ENCODE peak calls at places on chromosomes 16 and 17, in nine cellular contexts. K is ovary; D is GM18507; V is naive B cell; L is T-cell; W is iPS-NIHi11; N is stimulated activated CD8-positive, alpha-beta memory T cell treated with anti-CD3 and anti-CD28 coated beads, Interleukin-7, amount 100 ng/mL, for 24 hours; T is body of pancreas; F is fibroblast of villous mesenchyme. S is an unnamed sample.

GRCh38 chr17:32596666-32597065 is 109.9 kb downstream of the CDK5R1 start:
- DNase-seq in K (no peak), D (peak), V (no peak), L (no peak), W (no peak), N (no peak), T (no peak), F (no peak), S (no peak)

GRCh38 chr16:11208916-11209665 is 46.9 kb downstream of the SOCS1 start:
- DNase-seq in K (no peak), D (no peak), V (no peak), L (no peak), W (no peak), N (no peak), T (no peak), F (no peak), S (no peak)

GRCh38 chr16:23975293-23975692 is 139.5 kb downstream of the PRKCB start:
- DNase-seq in K (no peak), D (no peak), V (no peak), L (no peak), W (no peak), N (no peak), T (no peak), F (no peak), S (no peak)

GRCh38 chr17:58388302-58389190 is 28.8 kb downstream of the RNF43 start:
- DNase-seq in K (no peak), D (no peak), V (no peak), L (no peak), W (no peak), N (no peak), T (no peak), F (no peak), S (no peak)

GRCh38 chr17:22286337-22287041 is 594.2 kb downstream of the KCNJ18 start:
- DNase-seq in K (no peak), D (no peak), V (no peak), L (no peak), W (no peak), N (no peak), T (no peak), F (no peak), S (no peak)

GRCh38 chr16:52785653-52786052 is 238.7 kb upstream of the TOX3 start:
- DNase-seq in K (no peak), D (no peak), V (no peak), L (no peak), W (no peak), N (no peak), T (no peak), F (no peak), S (no peak)

GRCh38 chr17:61201211-61201610 is 198.4 kb upstream of the TBX2 start:
- DNase-seq in K (no peak), D (no peak), V (no peak), L (no peak), W (no peak), N (no peak), T (no peak), F (peak), S (no peak)

GRCh38 chr16:76335187-76335974 is 58.2 kb downstream of the CNTNAP4 start:
- DNase-seq in K (no peak), D (no peak), V (no peak), L (no peak), W (no peak), N (no peak), T (no peak), F (no peak), S (no peak)

GRCh38 chr16:84503751-84504395 is 586 bp downstream of the MEAK7 start:
- DNase-seq in K (peak), D (no peak), V (no peak), L (no peak), W (no peak), N (no peak), T (peak), F (no peak), S (no peak)

GRCh38 chr16:10941127-10941933 is 938 bp downstream of the DEXI start:
- DNase-seq in K (peak), D (no peak), V (no peak), L (no peak), W (no peak), N (no peak), T (no peak), F (no peak), S (no peak)

GRCh38 chr16:3974751-3975150 is 94.2 kb upstream of the CREBBP start:
- DNase-seq in K (no peak), D (no peak), V (no peak), L (no peak), W (no peak), N (no peak), T (no peak), F (no peak), S (no peak)

GRCh38 chr17:80891096-80892018 is 100.3 kb upstream of the CHMP6 start:
- DNase-seq in K (no peak), D (peak), V (no peak), L (peak), W (no peak), N (peak), T (no peak), F (peak), S (no peak)

GRCh38 chr16:30722916-30723315 is 23.9 kb downstream of the SRCAP start:
- DNase-seq in K (no peak), D (no peak), V (no peak), L (no peak), W (no peak), N (no peak), T (no peak), F (no peak), S (no peak)

GRCh38 chr17:32970281-32970680 is 21.4 kb upstream of the SPACA3 start:
- DNase-seq in K (no peak), D (no peak), V (no peak), L (no peak), W (no peak), N (no peak), T (peak), F (peak), S (no peak)